ENCODE peak calls at places on chromosomes 5 and 9, in nine cellular contexts. M is IMR-90, D is sigmoid colon, T is esophagus squamous epithelium, I is adrenal gland, O is ovary, A is Peyer's patch, G is prostate gland, K is transverse colon. L is an unnamed sample.

GRCh38 chr5:105506692-105507277 is 1944.2 kb upstream of the NUDT12 start:
- DNase-seq in M (peak), D (no peak), T (no peak), I (no peak), O (no peak), A (no peak), G (no peak), K (no peak), L (no peak)

GRCh38 chr5:74640450-74641013 is at the start of gene ENC1:
- DNase-seq in M (peak), D (peak), T (peak), I (peak), O (peak), A (peak), G (peak), K (peak), L (peak)

GRCh38 chr5:74738406-74738805 is 28.5 kb downstream of the GFM2 start:
- DNase-seq in M (peak), D (no peak), T (no peak), I (no peak), O (no peak), A (no peak), G (no peak), K (no peak), L (no peak)

GRCh38 chr9:76646249-76646648 is 118.0 kb upstream of the PCA3 start:
- DNase-seq in M (no peak), D (no peak), T (no peak), I (peak), O (no peak), A (peak), G (no peak), K (peak), L (no peak)

GRCh38 chr5:137921931-137922330 is 32.7 kb downstream of the PKD2L2 start:
- DNase-seq in M (peak), D (no peak), T (no peak), I (no peak), O (no peak), A (no peak), G (no peak), K (no peak), L (no peak)

GRCh38 chr9:89961616-89962341 is 357.0 kb downstream of the GADD45G start:
- DNase-seq in M (peak), D (no peak), T (no peak), I (no peak), O (no peak), A (no peak), G (no peak), K (no peak), L (no peak)

GRCh38 chr9:12853021-12853420 is 78.2 kb downstream of the LURAP1L start:
- DNase-seq in M (peak), D (no peak), T (no peak), I (no peak), O (no peak), A (no peak), G (no peak), K (no peak), L (no peak)

GRCh38 chr9:136796238-136796774 is at the start of gene CCDC183:
- DNase-seq in M (no peak), D (no peak), T (no peak), I (no peak), O (no peak), A (no peak), G (no peak), K (no peak), L (no peak)

GRCh38 chr5:137342764-137343163 is 156.4 kb downstream of the SPOCK1 start:
- DNase-seq in M (no peak), D (no peak), T (no peak), I (no peak), O (no peak), A (no peak), G (no peak), K (no peak), L (no peak)

GRCh38 chr9:124259273-124260078 is 1.7 kb downstream of the NEK6 start:
- DNase-seq in M (peak), D (peak), T (no peak), I (peak), O (peak), A (peak), G (peak), K (peak), L (no peak)

GRCh38 chr5:40518511-40518917 is 161.2 kb upstream of the PTGER4 start:
- DNase-seq in M (peak), D (no peak), T (no peak), I (no peak), O (no peak), A (peak), G (no peak), K (no peak), L (no peak)

GRCh38 chr9:69937358-69937757 is 106.3 kb upstream of the MAMDC2 start:
- DNase-seq in M (peak), D (no peak), T (no peak), I (no peak), O (no peak), A (no peak), G (no peak), K (no peak), L (no peak)

GRCh38 chr9:129140397-129141065 is 29.3 kb downstream of the PTPA start:
- DNase-seq in M (peak), D (peak), T (no peak), I (peak), O (peak), A (peak), G (peak), K (peak), L (no peak)

GRCh38 chr9:115997923-115998322 is 155.7 kb upstream of the PAPPA start:
- DNase-seq in M (peak), D (no peak), T (no peak), I (no peak), O (no peak), A (no peak), G (no peak), K (no peak), L (peak)

GRCh38 chr9:127942152-127943010 is 4.7 kb upstream of the DPM2 start:
- DNase-seq in M (peak), D (peak), T (no peak), I (peak), O (peak), A (peak), G (peak), K (peak), L (peak)

GRCh38 chr9:69421908-69422801 is 97.1 kb downstream of the ENTREP1 start:
- DNase-seq in M (peak), D (peak), T (no peak), I (peak), O (peak), A (no peak), G (peak), K (peak), L (peak)

GRCh38 chr9:112384690-112385089 is 4.8 kb downstream of the HSDL2 start:
- DNase-seq in M (no peak), D (no peak), T (no peak), I (no peak), O (no peak), A (no peak), G (no peak), K (no peak), L (no peak)

GRCh38 chr9:19527663-19528062 is 118.9 kb downstream of the ACER2 start:
- DNase-seq in M (no peak), D (no peak), T (no peak), I (no peak), O (no peak), A (no peak), G (no peak), K (no peak), L (no peak)

GRCh38 chr5:38497946-38498345 is 58.5 kb downstream of the LIFR start:
- DNase-seq in M (peak), D (no peak), T (no peak), I (no peak), O (no peak), A (no peak), G (no peak), K (no peak), L (no peak)

GRCh38 chr5:763998-764781 is 20.3 kb downstream of the ZDHHC11B start:
- DNase-seq in M (no peak), D (peak), T (no peak), I (no peak), O (no peak), A (peak), G (no peak), K (no peak), L (no peak)

GRCh38 chr5:72472666-72473422 is 34.4 kb downstream of the ZNF366 start:
- DNase-seq in M (no peak), D (no peak), T (no peak), I (no peak), O (no peak), A (no peak), G (no peak), K (no peak), L (no peak)

GRCh38 chr5:174344335-174344734 is 298.8 kb downstream of the NSG2 start:
- DNase-seq in M (no peak), D (no peak), T (no peak), I (no peak), O (no peak), A (no peak), G (no peak), K (no peak), L (no peak)

GRCh38 chr5:172010278-172010677 is 3.8 kb upstream of the FBXW11 start:
- DNase-seq in M (no peak), D (no peak), T (no peak), I (no peak), O (no peak), A (no peak), G (no peak), K (no peak), L (no peak)

GRCh38 chr5:154176191-154176590 is 14.3 kb upstream of the GALNT10 start:
- DNase-seq in M (peak), D (no peak), T (no peak), I (no peak), O (no peak), A (no peak), G (peak), K (no peak), L (no peak)

GRCh38 chr9:33731142-33731541 is 64.2 kb upstream of the PRSS3 start:
- DNase-seq in M (no peak), D (no peak), T (no peak), I (no peak), O (no peak), A (no peak), G (no peak), K (no peak), L (no peak)

GRCh38 chr5:53826503-53826902 is 266.1 kb downstream of the NDUFS4 start:
- DNase-seq in M (no peak), D (no peak), T (no peak), I (no peak), O (no peak), A (no peak), G (no peak), K (no peak), L (no peak)

GRCh38 chr9:106880863-106881262 is 17.9 kb downstream of the ZNF462 start:
- DNase-seq in M (peak), D (peak), T (no peak), I (peak), O (no peak), A (no peak), G (no peak), K (no peak), L (peak)

GRCh38 chr5:14635656-14636055 is 28.9 kb upstream of the OTULIN start:
- DNase-seq in M (no peak), D (no peak), T (no peak), I (no peak), O (no peak), A (no peak), G (no peak), K (no peak), L (no peak)

GRCh38 chr5:59066367-59067163 is 483.7 kb downstream of the RAB3C start:
- DNase-seq in M (peak), D (no peak), T (no peak), I (no peak), O (no peak), A (no peak), G (no peak), K (no peak), L (no peak)

GRCh38 chr5:128920345-128921215 is 44.7 kb upstream of the SLC27A6 start:
- DNase-seq in M (peak), D (no peak), T (no peak), I (peak), O (no peak), A (no peak), G (no peak), K (no peak), L (no peak)

GRCh38 chr5:17412760-17413671 is 85.0 kb upstream of the TAF11L2 start:
- DNase-seq in M (no peak), D (no peak), T (no peak), I (no peak), O (no peak), A (no peak), G (no peak), K (no peak), L (no peak)

GRCh38 chr5:121029536-121030245 is 565.6 kb downstream of the PRR16 start:
- DNase-seq in M (peak), D (no peak), T (no peak), I (no peak), O (no peak), A (no peak), G (no peak), K (no peak), L (no peak)

GRCh38 chr9:134909511-134910105 is 8.1 kb downstream of the FCN1 start:
- DNase-seq in M (no peak), D (no peak), T (no peak), I (no peak), O (no peak), A (no peak), G (no peak), K (no peak), L (no peak)

GRCh38 chr5:160802567-160802966 is 49.4 kb downstream of the ATP10B start:
- DNase-seq in M (no peak), D (no peak), T (no peak), I (no peak), O (no peak), A (no peak), G (no peak), K (peak), L (no peak)

GRCh38 chr9:80025131-80025530 is 453.4 kb downstream of the TLE4 start:
- DNase-seq in M (no peak), D (no peak), T (no peak), I (no peak), O (no peak), A (no peak), G (no peak), K (no peak), L (no peak)
- TF ChIP-seq POLR2A in M (no peak), D (no peak), T (no peak), I (no peak), O (no peak), A (no peak), G (no peak), K (no peak), L (no peak)

GRCh38 chr5:3281346-3281745 is 314.3 kb upstream of the IRX1 start:
- DNase-seq in M (no peak), D (no peak), T (no peak), I (no peak), O (no peak), A (no peak), G (no peak), K (no peak), L (no peak)
- H3K4me3 ChIP-seq in M (no peak), D (no peak), T (no peak), I (no peak), O (no peak), A (no peak), G (no peak), K (no peak), L (no peak)

GRCh38 chr5:176543428-176544182 is 5.5 kb upstream of the CDHR2 start:
- DNase-seq in M (no peak), D (peak), T (no peak), I (peak), O (peak), A (peak), G (peak), K (peak), L (peak)
- TF ChIP-seq POLR2A in M (no peak), D (no peak), T (peak), I (no peak), O (peak), A (peak), G (peak), K (peak), L (peak)

DNA sequence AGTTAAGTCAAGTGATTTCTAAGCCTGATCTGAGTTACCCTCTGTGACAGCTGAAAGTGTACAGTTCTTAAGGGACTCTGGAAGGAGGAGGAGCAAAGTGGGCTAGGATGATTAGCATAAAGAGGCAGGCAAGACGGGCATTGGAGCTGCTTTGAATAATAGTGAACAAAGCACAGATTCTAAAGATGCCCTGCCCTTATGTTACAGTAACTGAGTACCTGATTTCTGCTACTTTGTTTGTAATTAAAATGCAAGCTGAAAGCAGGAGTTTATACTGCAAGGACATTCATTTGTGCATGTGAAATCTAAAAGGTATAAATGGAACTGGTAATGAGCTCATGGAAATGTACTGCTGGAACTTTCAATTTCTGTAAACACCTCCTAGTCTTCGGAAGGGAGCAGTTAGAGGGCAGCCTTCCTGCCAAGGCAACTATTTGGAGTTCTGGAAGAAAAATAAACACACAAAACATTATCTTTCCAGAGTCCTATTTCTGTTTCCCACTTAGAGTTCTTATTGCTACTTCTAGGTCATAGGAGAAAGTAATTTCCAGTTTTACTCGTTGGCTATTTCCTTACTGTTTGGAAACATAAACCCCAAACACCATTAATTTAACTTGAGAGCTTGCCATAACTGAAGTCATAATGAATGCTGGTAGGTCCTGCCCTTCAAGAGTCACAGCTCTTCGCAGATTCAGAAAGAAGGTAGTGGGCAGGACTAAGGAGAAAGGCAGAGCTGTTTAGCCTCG is at the start of gene RANBP3L:
- DNase-seq in M (peak), D (no peak), T (no peak), I (peak), O (no peak), A (no peak), G (peak), K (peak), L (peak)
- H3K4me3 ChIP-seq in M (no peak), D (peak), T (peak), I (no peak), O (peak), A (peak), G (peak), K (peak), L (peak)

DNA sequence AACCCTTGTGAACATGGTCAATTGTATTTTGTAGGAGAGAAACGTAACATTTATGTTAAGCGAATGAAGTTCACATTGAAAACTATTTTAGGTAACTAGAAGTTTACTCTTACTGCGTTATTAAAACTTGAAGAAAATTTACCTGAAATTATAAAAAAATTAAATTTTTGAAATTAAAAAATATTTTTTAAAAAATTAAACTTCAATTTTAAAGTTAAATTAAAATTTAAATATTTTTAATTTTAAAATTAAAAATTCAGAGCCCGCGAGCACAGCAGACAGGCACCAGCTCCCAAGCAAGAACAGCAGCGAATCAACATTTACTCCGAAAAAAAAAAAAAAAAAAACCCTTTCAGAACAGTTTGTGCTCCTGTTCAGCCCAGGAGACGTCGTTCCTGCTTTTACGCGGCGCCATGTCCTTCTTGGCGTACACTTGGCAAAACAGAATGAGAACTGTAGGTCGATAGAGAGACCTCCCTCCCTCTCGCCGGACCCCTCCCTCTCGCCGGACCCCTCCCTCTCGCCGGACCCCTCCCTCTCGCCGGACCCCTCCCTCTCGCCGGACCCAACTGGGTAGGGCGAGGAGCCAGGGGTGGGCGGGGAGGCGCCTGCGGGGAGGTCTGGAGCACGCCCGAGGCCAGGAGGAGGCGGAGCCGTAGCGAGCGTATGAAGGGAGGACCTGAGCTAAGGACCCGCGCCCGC is 235.9 kb downstream of the ROR2 start:
- DNase-seq in M (peak), D (peak), T (no peak), I (peak), O (peak), A (no peak), G (peak), K (peak), L (no peak)
- TF ChIP-seq POLR2A in M (no peak), D (no peak), T (no peak), I (no peak), O (no peak), A (no peak), G (no peak), K (no peak), L (no peak)

DNA sequence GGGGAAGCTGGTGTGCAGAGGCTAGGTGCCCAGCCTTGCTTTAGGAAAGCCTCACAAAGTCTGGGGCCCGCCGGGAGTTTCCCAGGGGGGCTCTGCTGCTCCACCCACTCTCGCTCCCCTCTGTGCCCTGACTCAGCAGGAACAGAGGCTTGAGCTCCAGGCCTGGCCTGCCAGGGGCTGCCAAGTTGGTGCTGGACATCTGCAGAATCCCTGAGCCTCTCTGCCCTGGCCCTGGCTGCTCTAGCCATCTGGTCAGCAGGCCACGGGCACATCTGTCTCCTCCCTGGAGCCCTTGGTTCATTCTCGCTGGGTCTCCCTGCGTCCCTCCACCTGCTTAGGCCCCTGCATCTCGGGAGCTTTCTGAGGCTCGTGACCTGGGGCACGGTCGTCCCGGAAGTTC is 626 bp upstream of the ADAMTSL2 start:
- DNase-seq in M (no peak), D (no peak), T (no peak), I (no peak), O (no peak), A (no peak), G (no peak), K (no peak), L (no peak)
- H3K4me3 ChIP-seq in M (no peak), D (peak), T (peak), I (no peak), O (peak), A (peak), G (no peak), K (peak), L (peak)

GRCh38 chr5:177501874-177502678 is 4.7 kb upstream of the PDLIM7 start:
- DNase-seq in M (no peak), D (no peak), T (no peak), I (no peak), O (no peak), A (no peak), G (no peak), K (no peak), L (no peak)

GRCh38 chr5:177502886-177503285 is 5.5 kb upstream of the PDLIM7 start:
- DNase-seq in M (no peak), D (no peak), T (no peak), I (no peak), O (no peak), A (no peak), G (no peak), K (no peak), L (no peak)

GRCh38 chr5:177504086-177505056 is 5.3 kb downstream of the DOK3 start:
- DNase-seq in M (no peak), D (no peak), T (no peak), I (no peak), O (no peak), A (no peak), G (no peak), K (no peak), L (no peak)

GRCh38 chr5:177505075-177505474 is 4.6 kb downstream of the DOK3 start:
- DNase-seq in M (no peak), D (no peak), T (no peak), I (no peak), O (no peak), A (no peak), G (no peak), K (no peak), L (no peak)

GRCh38 chr5:177503351-177504085 is 6.1 kb downstream of the DOK3 start:
- DNase-seq in M (no peak), D (no peak), T (no peak), I (no peak), O (no peak), A (no peak), G (no peak), K (no peak), L (no peak)
- TF ChIP-seq POLR2A in M (no peak), D (no peak), T (no peak), I (no peak), O (no peak), A (no peak), G (no peak), K (no peak), L (no peak)

DNA sequence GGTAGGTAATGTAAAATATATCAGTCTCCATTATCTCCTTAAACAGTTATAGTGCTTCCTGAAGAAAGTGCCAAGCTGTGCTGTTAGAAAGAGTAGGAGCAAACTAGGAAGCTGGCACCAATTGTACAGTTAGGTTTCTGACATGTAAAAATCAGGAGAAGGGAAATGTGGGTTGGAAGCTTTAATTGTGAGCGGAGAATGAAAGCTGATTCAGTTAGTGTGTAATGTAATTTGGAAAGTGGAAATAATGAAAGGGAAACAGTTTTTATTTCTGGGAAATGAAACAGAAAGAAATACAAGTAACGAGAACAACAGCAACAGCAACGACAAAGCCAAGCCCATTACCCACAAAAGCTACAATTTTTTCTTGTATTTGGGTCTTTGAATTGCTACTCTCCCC is 48.8 kb upstream of the JAK2 start:
- DNase-seq in M (no peak), D (no peak), T (no peak), I (no peak), O (no peak), A (no peak), G (no peak), K (no peak), L (no peak)
- H3K4me3 ChIP-seq in M (no peak), D (no peak), T (no peak), I (no peak), O (no peak), A (no peak), G (no peak), K (no peak), L (no peak)